ENCODE peak calls at places on chromosomes 1 and 21, in seven cellular contexts. S is H9, V is neuronal stem cell, X is H1, R is IMR-90, P is mesenchymal stem cell, K is trophoblast cell. Q is an unnamed sample.

GRCh38 chr1:116375884-116376733 is 3.1 kb downstream of the ATP1A1 start:
- DNase-seq in S (peak), V (no peak), X (no peak), R (peak), P (peak), K (peak), Q (peak)

GRCh38 chr1:181601186-181601950 is 118.1 kb downstream of the CACNA1E start:
- DNase-seq in S (no peak), V (no peak), X (no peak), R (no peak), P (no peak), K (no peak), Q (no peak)

GRCh38 chr21:32240708-32241433 is 38.0 kb downstream of the MIS18A start:
- DNase-seq in S (no peak), V (no peak), X (no peak), R (peak), P (no peak), K (no peak), Q (no peak)

GRCh38 chr1:85406887-85407593 is 57.9 kb downstream of the DDAH1 start:
- DNase-seq in S (no peak), V (peak), X (no peak), R (peak), P (peak), K (peak), Q (no peak)

GRCh38 chr1:168227620-168228019 is 1.8 kb downstream of the SFT2D2 start:
- DNase-seq in S (no peak), V (no peak), X (no peak), R (no peak), P (peak), K (no peak), Q (no peak)

GRCh38 chr1:38512789-38513188 is 346.8 kb downstream of the RRAGC start:
- DNase-seq in S (no peak), V (no peak), X (no peak), R (no peak), P (no peak), K (no peak), Q (no peak)

GRCh38 chr1:151964510-151964909 is 29.1 kb downstream of the S100A10 start:
- DNase-seq in S (no peak), V (no peak), X (no peak), R (no peak), P (no peak), K (no peak), Q (no peak)

GRCh38 chr1:28185071-28185470 is 8.6 kb upstream of the PTAFR start:
- DNase-seq in S (no peak), V (no peak), X (no peak), R (no peak), P (no peak), K (no peak), Q (no peak)

GRCh38 chr1:101260531-101260930 is 23.7 kb downstream of the S1PR1 start:
- DNase-seq in S (no peak), V (no peak), X (no peak), R (peak), P (no peak), K (no peak), Q (no peak)

GRCh38 chr1:204319027-204319426 is 40.7 kb downstream of the PLEKHA6 start:
- DNase-seq in S (no peak), V (no peak), X (no peak), R (peak), P (peak), K (no peak), Q (no peak)

GRCh38 chr1:119139857-119140176 is 636 bp downstream of the WARS2 start:
- DNase-seq in S (no peak), V (no peak), X (no peak), R (no peak), P (no peak), K (no peak), Q (no peak)

GRCh38 chr21:45769896-45770295 is 126.4 kb downstream of the PCBP3 start:
- DNase-seq in S (no peak), V (no peak), X (no peak), R (no peak), P (no peak), K (no peak), Q (no peak)

GRCh38 chr1:194117582-194117981 is 931.2 kb upstream of the B3GALT2 start:
- DNase-seq in S (peak), V (no peak), X (peak), R (no peak), P (no peak), K (peak), Q (peak)

GRCh38 chr1:56249244-56249643 is 330.1 kb downstream of the PLPP3 start:
- DNase-seq in S (no peak), V (no peak), X (no peak), R (no peak), P (no peak), K (no peak), Q (no peak)

GRCh38 chr1:15501208-15502032 is 22.6 kb downstream of the CASP9 start:
- DNase-seq in S (peak), V (peak), X (peak), R (peak), P (peak), K (peak), Q (peak)

GRCh38 chr1:32179193-32179442 is 357 bp upstream of the TXLNA start:
- DNase-seq in S (no peak), V (no peak), X (no peak), R (no peak), P (no peak), K (no peak), Q (no peak)

GRCh38 chr1:60547821-60548220 is 474.3 kb upstream of the C1orf87 start:
- DNase-seq in S (no peak), V (no peak), X (no peak), R (no peak), P (no peak), K (no peak), Q (no peak)

GRCh38 chr1:210978316-210978993 is 155.5 kb downstream of the KCNH1 start:
- DNase-seq in S (no peak), V (no peak), X (no peak), R (no peak), P (no peak), K (no peak), Q (no peak)

GRCh38 chr1:43473463-43473862 is 19.7 kb upstream of the HYI start:
- DNase-seq in S (no peak), V (no peak), X (no peak), R (no peak), P (no peak), K (no peak), Q (no peak)

GRCh38 chr21:44329086-44329889 is 9.9 kb downstream of the CFAP410 start:
- DNase-seq in S (no peak), V (no peak), X (no peak), R (no peak), P (no peak), K (peak), Q (no peak)

GRCh38 chr1:76209238-76209637 is 134.7 kb downstream of the ST6GALNAC3 start:
- DNase-seq in S (no peak), V (no peak), X (no peak), R (no peak), P (no peak), K (no peak), Q (no peak)

GRCh38 chr1:51410568-51411460 is 80.5 kb upstream of the TTC39A start:
- DNase-seq in S (no peak), V (no peak), X (no peak), R (peak), P (peak), K (peak), Q (peak)

GRCh38 chr1:24868016-24868875 is 61.8 kb downstream of the RUNX3 start:
- DNase-seq in S (no peak), V (no peak), X (no peak), R (no peak), P (no peak), K (no peak), Q (no peak)

GRCh38 chr1:153805042-153805745 is 30.0 kb downstream of the SLC27A3 start:
- DNase-seq in S (no peak), V (no peak), X (no peak), R (peak), P (peak), K (peak), Q (no peak)

GRCh38 chr21:25700741-25701140 is 34.0 kb downstream of the ATP5PF start:
- DNase-seq in S (no peak), V (no peak), X (no peak), R (no peak), P (no peak), K (peak), Q (no peak)

GRCh38 chr1:161074676-161075368 is 5.1 kb upstream of the ARHGAP30 start:
- DNase-seq in S (no peak), V (no peak), X (no peak), R (no peak), P (no peak), K (peak), Q (no peak)

GRCh38 chr1:45512641-45513054 is 9.0 kb downstream of the PRDX1 start:
- DNase-seq in S (peak), V (peak), X (no peak), R (peak), P (peak), K (peak), Q (peak)

GRCh38 chr1:96474985-96475743 is 246.4 kb upstream of the PTBP2 start:
- DNase-seq in S (peak), V (no peak), X (peak), R (no peak), P (no peak), K (no peak), Q (peak)
- H3K27ac ChIP-seq in S (no peak), V (no peak), X (no peak), R (no peak), P (no peak), K (no peak), Q (no peak)

GRCh38 chr1:230701434-230701833 is 12.5 kb downstream of the AGT start:
- DNase-seq in S (no peak), V (no peak), X (no peak), R (no peak), P (no peak), K (no peak), Q (no peak)
- H4K8ac ChIP-seq in S (no peak), V (no peak), X (no peak), R (no peak), P (no peak), K (no peak), Q (no peak)

GRCh38 chr1:174828264-174828663 is 171.5 kb upstream of the CACYBP start:
- DNase-seq in S (no peak), V (no peak), X (no peak), R (no peak), P (no peak), K (no peak), Q (no peak)
- H3K23ac ChIP-seq in S (no peak), V (no peak), X (no peak), R (no peak), P (no peak), K (peak), Q (no peak)

DNA sequence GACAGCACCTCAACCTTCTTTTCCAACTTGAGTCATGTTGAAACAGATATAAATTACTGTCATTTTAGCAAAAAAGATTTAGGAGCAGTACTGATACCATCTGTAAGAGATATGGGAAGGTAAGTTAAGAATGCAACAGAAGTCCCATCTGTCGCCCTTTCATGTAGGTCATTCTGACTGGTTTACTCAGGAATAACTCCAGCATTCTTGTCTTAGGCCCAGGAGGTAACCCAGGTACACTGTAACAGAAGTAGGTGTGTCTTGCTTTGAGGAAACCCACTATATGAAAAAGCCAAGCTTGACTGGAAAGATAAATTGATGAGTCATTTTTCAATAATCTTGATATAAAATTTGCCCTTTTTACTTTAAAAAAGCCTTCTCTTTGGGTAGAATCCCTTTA is 35.4 kb downstream of the PGM1 start:
- DNase-seq in S (no peak), V (no peak), X (no peak), R (no peak), P (no peak), K (peak), Q (no peak)
- H3K27ac ChIP-seq in S (no peak), V (no peak), X (no peak), R (no peak), P (no peak), K (no peak), Q (no peak)

GRCh38 chr1:216434232-216434631 is 11.0 kb upstream of the USH2A start:
- DNase-seq in S (no peak), V (no peak), X (no peak), R (no peak), P (no peak), K (no peak), Q (no peak)
- H4K8ac ChIP-seq in S (no peak), V (no peak), X (no peak), R (no peak), P (no peak), K (no peak), Q (no peak)

GRCh38 chr1:172761581-172762025 is 102.7 kb downstream of the FASLG start:
- DNase-seq in S (no peak), V (no peak), X (no peak), R (peak), P (no peak), K (peak), Q (peak)

GRCh38 chr1:172764378-172764777 is 105.5 kb downstream of the FASLG start:
- DNase-seq in S (no peak), V (no peak), X (no peak), R (no peak), P (no peak), K (no peak), Q (no peak)

GRCh38 chr1:172762087-172762486 is 103.2 kb downstream of the FASLG start:
- DNase-seq in S (no peak), V (no peak), X (no peak), R (no peak), P (no peak), K (no peak), Q (no peak)

GRCh38 chr1:172766462-172766861 is 107.6 kb downstream of the FASLG start:
- DNase-seq in S (no peak), V (no peak), X (no peak), R (no peak), P (no peak), K (no peak), Q (no peak)

DNA sequence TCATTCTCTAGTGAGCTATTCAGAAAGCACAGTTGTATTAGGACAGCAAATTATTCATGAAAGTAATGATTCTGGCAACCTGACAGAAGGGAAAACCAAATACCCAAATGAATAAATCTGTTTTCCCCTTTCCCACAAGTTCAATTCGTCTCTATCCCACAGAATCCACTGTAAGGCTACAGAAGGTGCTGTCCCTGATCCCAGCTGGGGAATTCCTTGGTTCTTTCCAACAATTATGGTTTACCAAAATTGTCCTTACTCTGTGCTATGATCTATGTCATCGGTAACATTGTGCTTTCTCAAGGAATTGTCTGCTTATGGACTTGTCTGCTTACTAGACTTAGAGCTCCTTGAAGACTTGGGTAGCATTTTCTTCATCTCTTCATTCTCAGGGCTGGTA is 104.2 kb downstream of the FASLG start:
- DNase-seq in S (no peak), V (no peak), X (no peak), R (no peak), P (no peak), K (no peak), Q (no peak)
- H3K23ac ChIP-seq in S (no peak), V (no peak), X (no peak), R (no peak), P (no peak), K (no peak), Q (no peak)

Q was measured in mesendoderm.